ENCODE peak calls at places on chromosomes 4 and X, in ten cellular contexts. One of them, this sample, is unnamed.

GRCh38 chrX:10722804-10723364 is 102.5 kb upstream of the MID1 start:
- DNase-seq in D341Med: peak; percentile 33
- DNase-seq in astrocyte of the spinal cord: peak; percentile 51
- DNase-seq in transverse colon: peak; percentile 59
- DNase-seq in neural progenitor cell: peak; percentile 54
- DNase-seq in T-helper 2 cell: peak; percentile 7
- DNase-seq in cerebellar cortex: peak; percentile 66
- DNase-seq in Right ventricle myocardium superior: no peak
- DNase-seq in GDM1: peak; percentile 1
- DNase-seq in H54: peak; percentile 3
- DNase-seq in this sample: peak; percentile 38

GRCh38 chrX:39439910-39440733 is 638.9 kb downstream of the MID1IP1 start:
- DNase-seq in D341Med: no peak
- DNase-seq in astrocyte of the spinal cord: no peak
- DNase-seq in transverse colon: no peak
- DNase-seq in neural progenitor cell: no peak
- DNase-seq in T-helper 2 cell: peak; percentile 56
- DNase-seq in cerebellar cortex: no peak
- DNase-seq in Right ventricle myocardium superior: no peak
- DNase-seq in GDM1: no peak
- DNase-seq in H54: no peak
- DNase-seq in this sample: no peak

GRCh38 chr4:29588615-29589014 is 1131.6 kb upstream of the PCDH7 start:
- DNase-seq in D341Med: no peak
- DNase-seq in astrocyte of the spinal cord: peak; percentile 3
- DNase-seq in transverse colon: no peak
- DNase-seq in neural progenitor cell: no peak
- DNase-seq in T-helper 2 cell: no peak
- DNase-seq in cerebellar cortex: no peak
- DNase-seq in Right ventricle myocardium superior: no peak
- DNase-seq in GDM1: no peak
- DNase-seq in H54: no peak
- DNase-seq in this sample: no peak

GRCh38 chr4:17636696-17637351 is 22.4 kb downstream of the MED28 start:
- DNase-seq in D341Med: peak; percentile 89
- DNase-seq in astrocyte of the spinal cord: peak; percentile 72
- DNase-seq in transverse colon: peak; percentile 77
- DNase-seq in neural progenitor cell: peak; percentile 90
- DNase-seq in T-helper 2 cell: peak; percentile 68
- DNase-seq in cerebellar cortex: peak; percentile 88
- DNase-seq in Right ventricle myocardium superior: peak; percentile 87
- DNase-seq in GDM1: peak; percentile 27
- DNase-seq in H54: peak; percentile 68
- DNase-seq in this sample: peak; percentile 61

GRCh38 chr4:632926-633325 is 7.6 kb downstream of the PDE6B start:
- DNase-seq in D341Med: no peak
- DNase-seq in astrocyte of the spinal cord: no peak
- DNase-seq in transverse colon: no peak
- DNase-seq in neural progenitor cell: no peak
- DNase-seq in T-helper 2 cell: no peak
- DNase-seq in cerebellar cortex: no peak
- DNase-seq in Right ventricle myocardium superior: peak; percentile 6
- DNase-seq in GDM1: no peak
- DNase-seq in H54: no peak
- DNase-seq in this sample: no peak

GRCh38 chr4:3311095-3311372 is 18.2 kb downstream of the RGS12 start:
- DNase-seq in D341Med: no peak
- DNase-seq in astrocyte of the spinal cord: no peak
- DNase-seq in transverse colon: no peak
- DNase-seq in neural progenitor cell: no peak
- DNase-seq in T-helper 2 cell: no peak
- DNase-seq in cerebellar cortex: no peak
- DNase-seq in Right ventricle myocardium superior: no peak
- DNase-seq in GDM1: no peak
- DNase-seq in H54: no peak
- DNase-seq in this sample: no peak

GRCh38 chr4:93646225-93646930 is 182.2 kb upstream of the ATOH1 start:
- DNase-seq in D341Med: no peak
- DNase-seq in astrocyte of the spinal cord: no peak
- DNase-seq in transverse colon: no peak
- DNase-seq in neural progenitor cell: no peak
- DNase-seq in T-helper 2 cell: no peak
- DNase-seq in cerebellar cortex: no peak
- DNase-seq in Right ventricle myocardium superior: no peak
- DNase-seq in GDM1: no peak
- DNase-seq in H54: no peak
- DNase-seq in this sample: no peak

GRCh38 chrX:106499473-106499872 is 112.3 kb upstream of the RADX start:
- DNase-seq in D341Med: no peak
- DNase-seq in astrocyte of the spinal cord: no peak
- DNase-seq in transverse colon: no peak
- DNase-seq in neural progenitor cell: no peak
- DNase-seq in T-helper 2 cell: no peak
- DNase-seq in cerebellar cortex: no peak
- DNase-seq in Right ventricle myocardium superior: no peak
- DNase-seq in GDM1: no peak
- DNase-seq in H54: no peak
- DNase-seq in this sample: no peak

GRCh38 chr4:61320154-61320553 is 120.0 kb downstream of the ADGRL3 start:
- DNase-seq in D341Med: no peak
- DNase-seq in astrocyte of the spinal cord: peak; percentile 25
- DNase-seq in transverse colon: no peak
- DNase-seq in neural progenitor cell: no peak
- DNase-seq in T-helper 2 cell: no peak
- DNase-seq in cerebellar cortex: no peak
- DNase-seq in Right ventricle myocardium superior: no peak
- DNase-seq in GDM1: no peak
- DNase-seq in H54: no peak
- DNase-seq in this sample: no peak

GRCh38 chr4:52646096-52646495 is 13.0 kb downstream of the USP46 start:
- DNase-seq in D341Med: no peak
- DNase-seq in astrocyte of the spinal cord: no peak
- DNase-seq in transverse colon: no peak
- DNase-seq in neural progenitor cell: no peak
- DNase-seq in T-helper 2 cell: no peak
- DNase-seq in cerebellar cortex: peak; percentile 34
- DNase-seq in Right ventricle myocardium superior: no peak
- DNase-seq in GDM1: no peak
- DNase-seq in H54: no peak
- DNase-seq in this sample: no peak

GRCh38 chrX:85627363-85627762 is 247.9 kb upstream of the POF1B start:
- DNase-seq in D341Med: no peak
- DNase-seq in astrocyte of the spinal cord: no peak
- DNase-seq in transverse colon: no peak
- DNase-seq in neural progenitor cell: peak; percentile 24
- DNase-seq in T-helper 2 cell: peak; percentile 1
- DNase-seq in cerebellar cortex: no peak
- DNase-seq in Right ventricle myocardium superior: no peak
- DNase-seq in GDM1: no peak
- DNase-seq in H54: no peak
- DNase-seq in this sample: no peak

GRCh38 chr4:23337292-23337691 is 552.6 kb downstream of the PPARGC1A start:
- DNase-seq in D341Med: no peak
- DNase-seq in astrocyte of the spinal cord: no peak
- DNase-seq in transverse colon: no peak
- DNase-seq in neural progenitor cell: peak; percentile 22
- DNase-seq in T-helper 2 cell: no peak
- DNase-seq in cerebellar cortex: no peak
- DNase-seq in Right ventricle myocardium superior: no peak
- DNase-seq in GDM1: no peak
- DNase-seq in H54: no peak
- DNase-seq in this sample: no peak

GRCh38 chrX:101450052-101450451 is 35.2 kb upstream of the ARMCX4 start:
- DNase-seq in D341Med: no peak
- DNase-seq in astrocyte of the spinal cord: no peak
- DNase-seq in transverse colon: no peak
- DNase-seq in neural progenitor cell: no peak
- DNase-seq in T-helper 2 cell: no peak
- DNase-seq in cerebellar cortex: no peak
- DNase-seq in Right ventricle myocardium superior: no peak
- DNase-seq in GDM1: no peak
- DNase-seq in H54: no peak
- DNase-seq in this sample: no peak

GRCh38 chrX:14964500-14964899 is 91.3 kb downstream of the MOSPD2 start:
- DNase-seq in D341Med: no peak
- DNase-seq in astrocyte of the spinal cord: peak; percentile 37
- DNase-seq in transverse colon: no peak
- DNase-seq in neural progenitor cell: no peak
- DNase-seq in T-helper 2 cell: no peak
- DNase-seq in cerebellar cortex: no peak
- DNase-seq in Right ventricle myocardium superior: no peak
- DNase-seq in GDM1: no peak
- DNase-seq in H54: no peak
- DNase-seq in this sample: no peak

GRCh38 chrX:111728096-111728495 is 47.1 kb downstream of the ALG13 start:
- DNase-seq in D341Med: no peak
- DNase-seq in astrocyte of the spinal cord: peak; percentile 19
- DNase-seq in transverse colon: no peak
- DNase-seq in neural progenitor cell: no peak
- DNase-seq in T-helper 2 cell: no peak
- DNase-seq in cerebellar cortex: no peak
- DNase-seq in Right ventricle myocardium superior: no peak
- DNase-seq in GDM1: no peak
- DNase-seq in H54: no peak
- DNase-seq in this sample: no peak